ENCODE peak calls at places on chromosomes 12 and 14, in ten cellular contexts. One of them, this sample, is unnamed.

GRCh38 chr12:5247144-5247543 is 184.8 kb upstream of the NTF3 start:
- DNase-seq in sigmoid colon: no peak
- DNase-seq in CD8-positive, alpha-beta T cell: no peak
- DNase-seq in thoracic aorta: no peak
- DNase-seq in esophagus squamous epithelium: no peak
- DNase-seq in ovary: no peak
- DNase-seq in pancreas: no peak
- DNase-seq in HCT116: no peak
- DNase-seq in psoas muscle: no peak
- DNase-seq in astrocyte: no peak
- DNase-seq in this sample: no peak

GRCh38 chr12:90622431-90622830 is 332.5 kb downstream of the CCER1 start:
- DNase-seq in ovary: no peak
- DNase-seq in CD8-positive, alpha-beta T cell: no peak
- DNase-seq in thoracic aorta: no peak
- DNase-seq in pancreas: no peak
- DNase-seq in astrocyte: peak
- DNase-seq in psoas muscle: no peak
- DNase-seq in sigmoid colon: no peak
- DNase-seq in esophagus squamous epithelium: no peak
- DNase-seq in HCT116: no peak
- DNase-seq in this sample: no peak

GRCh38 chr12:14460212-14460841 is 94.8 kb downstream of the ATF7IP start:
- DNase-seq in thoracic aorta: no peak
- DNase-seq in esophagus squamous epithelium: no peak
- DNase-seq in sigmoid colon: no peak
- DNase-seq in ovary: no peak
- DNase-seq in pancreas: no peak
- DNase-seq in astrocyte: no peak
- DNase-seq in CD8-positive, alpha-beta T cell: no peak
- DNase-seq in HCT116: no peak
- DNase-seq in psoas muscle: no peak
- DNase-seq in this sample: no peak

GRCh38 chr14:101105045-101105444 is 201.5 kb upstream of the RTL1 start:
- DNase-seq in pancreas: no peak
- DNase-seq in ovary: no peak
- DNase-seq in sigmoid colon: peak
- DNase-seq in astrocyte: no peak
- DNase-seq in thoracic aorta: no peak
- DNase-seq in esophagus squamous epithelium: no peak
- DNase-seq in CD8-positive, alpha-beta T cell: no peak
- DNase-seq in HCT116: no peak
- DNase-seq in psoas muscle: no peak
- DNase-seq in this sample: peak

GRCh38 chr14:27181304-27181703 is 583.5 kb upstream of the NOVA1 start:
- DNase-seq in thoracic aorta: no peak
- DNase-seq in ovary: no peak
- DNase-seq in astrocyte: no peak
- DNase-seq in psoas muscle: peak
- DNase-seq in esophagus squamous epithelium: no peak
- DNase-seq in HCT116: no peak
- DNase-seq in pancreas: no peak
- DNase-seq in CD8-positive, alpha-beta T cell: no peak
- DNase-seq in sigmoid colon: no peak
- DNase-seq in this sample: no peak

GRCh38 chr12:57261385-57261784 is 10.4 kb upstream of the STAC3 start:
- DNase-seq in pancreas: no peak
- DNase-seq in psoas muscle: no peak
- DNase-seq in CD8-positive, alpha-beta T cell: no peak
- DNase-seq in ovary: no peak
- DNase-seq in sigmoid colon: no peak
- DNase-seq in astrocyte: no peak
- DNase-seq in HCT116: no peak
- DNase-seq in thoracic aorta: no peak
- DNase-seq in esophagus squamous epithelium: no peak
- DNase-seq in this sample: no peak

GRCh38 chr14:66624319-66624937 is 116.5 kb downstream of the GPHN start:
- DNase-seq in esophagus squamous epithelium: no peak
- DNase-seq in HCT116: peak
- DNase-seq in CD8-positive, alpha-beta T cell: no peak
- DNase-seq in pancreas: no peak
- DNase-seq in psoas muscle: peak
- DNase-seq in astrocyte: peak
- DNase-seq in thoracic aorta: no peak
- DNase-seq in sigmoid colon: peak
- DNase-seq in ovary: peak
- DNase-seq in this sample: no peak

GRCh38 chr14:66120402-66120801 is 365.8 kb upstream of the CCDC196 start:
- DNase-seq in pancreas: no peak
- DNase-seq in sigmoid colon: no peak
- DNase-seq in HCT116: no peak
- DNase-seq in esophagus squamous epithelium: no peak
- DNase-seq in astrocyte: no peak
- DNase-seq in psoas muscle: no peak
- DNase-seq in CD8-positive, alpha-beta T cell: no peak
- DNase-seq in ovary: no peak
- DNase-seq in thoracic aorta: no peak
- DNase-seq in this sample: no peak

DNA sequence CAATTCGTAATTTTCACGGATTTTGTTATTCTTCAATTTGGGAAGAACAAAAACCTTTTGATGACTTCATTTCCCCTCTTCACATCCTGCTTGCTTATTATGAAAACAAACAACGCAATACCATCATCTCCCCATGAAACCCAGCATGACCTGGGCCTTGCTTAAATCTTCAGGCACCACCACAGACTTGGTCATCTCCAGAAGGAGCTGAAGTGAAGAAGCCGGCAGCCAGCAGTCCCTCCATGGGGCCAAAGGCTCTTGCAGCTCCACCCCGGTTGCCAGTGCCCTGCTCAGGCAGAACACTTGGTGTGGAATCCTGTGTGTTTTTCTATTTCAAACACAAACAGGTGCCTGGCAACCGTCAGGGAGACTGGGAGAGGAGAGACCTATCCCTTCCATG is 982.9 kb upstream of the TMEM132C start:
- DNase-seq in astrocyte: peak
- DNase-seq in sigmoid colon: no peak
- DNase-seq in ovary: no peak
- DNase-seq in pancreas: no peak
- DNase-seq in psoas muscle: no peak
- DNase-seq in thoracic aorta: no peak
- DNase-seq in CD8-positive, alpha-beta T cell: no peak
- DNase-seq in esophagus squamous epithelium: no peak
- DNase-seq in HCT116: no peak
- DNase-seq in this sample: no peak
- H3K27ac ChIP-seq in astrocyte: peak
- H3K27ac ChIP-seq in sigmoid colon: no peak
- H3K27ac ChIP-seq in ovary: no peak
- H3K27ac ChIP-seq in pancreas: no peak
- H3K27ac ChIP-seq in psoas muscle: no peak
- H3K27ac ChIP-seq in thoracic aorta: no peak
- H3K27ac ChIP-seq in CD8-positive, alpha-beta T cell: no peak
- H3K27ac ChIP-seq in esophagus squamous epithelium: peak
- H3K27ac ChIP-seq in HCT116: no peak
- H3K27ac ChIP-seq in this sample: no peak

GRCh38 chr12:13001725-13002040 is 1.6 kb upstream of the HEBP1 start:
- DNase-seq in pancreas: no peak
- DNase-seq in esophagus squamous epithelium: no peak
- DNase-seq in HCT116: no peak
- DNase-seq in CD8-positive, alpha-beta T cell: no peak
- DNase-seq in ovary: no peak
- DNase-seq in astrocyte: no peak
- DNase-seq in sigmoid colon: peak
- DNase-seq in thoracic aorta: no peak
- DNase-seq in psoas muscle: no peak
- DNase-seq in this sample: peak

GRCh38 chr12:13002301-13003097 is 2.4 kb upstream of the HEBP1 start:
- DNase-seq in sigmoid colon: no peak
- DNase-seq in ovary: no peak
- DNase-seq in esophagus squamous epithelium: no peak
- DNase-seq in CD8-positive, alpha-beta T cell: no peak
- DNase-seq in astrocyte: no peak
- DNase-seq in thoracic aorta: no peak
- DNase-seq in HCT116: no peak
- DNase-seq in psoas muscle: no peak
- DNase-seq in pancreas: no peak
- DNase-seq in this sample: no peak

GRCh38 chr12:12999959-13000615 is at the start of gene HEBP1:
- DNase-seq in CD8-positive, alpha-beta T cell: peak
- DNase-seq in psoas muscle: peak
- DNase-seq in ovary: peak
- DNase-seq in esophagus squamous epithelium: peak
- DNase-seq in astrocyte: peak
- DNase-seq in pancreas: peak
- DNase-seq in sigmoid colon: peak
- DNase-seq in thoracic aorta: peak
- DNase-seq in HCT116: peak
- DNase-seq in this sample: peak

GRCh38 chr12:13000616-13000934 is 510 bp upstream of the HEBP1 start:
- DNase-seq in ovary: no peak
- DNase-seq in psoas muscle: no peak
- DNase-seq in pancreas: no peak
- DNase-seq in esophagus squamous epithelium: no peak
- DNase-seq in thoracic aorta: no peak
- DNase-seq in HCT116: peak
- DNase-seq in sigmoid colon: no peak
- DNase-seq in CD8-positive, alpha-beta T cell: no peak
- DNase-seq in astrocyte: no peak
- DNase-seq in this sample: no peak

DNA sequence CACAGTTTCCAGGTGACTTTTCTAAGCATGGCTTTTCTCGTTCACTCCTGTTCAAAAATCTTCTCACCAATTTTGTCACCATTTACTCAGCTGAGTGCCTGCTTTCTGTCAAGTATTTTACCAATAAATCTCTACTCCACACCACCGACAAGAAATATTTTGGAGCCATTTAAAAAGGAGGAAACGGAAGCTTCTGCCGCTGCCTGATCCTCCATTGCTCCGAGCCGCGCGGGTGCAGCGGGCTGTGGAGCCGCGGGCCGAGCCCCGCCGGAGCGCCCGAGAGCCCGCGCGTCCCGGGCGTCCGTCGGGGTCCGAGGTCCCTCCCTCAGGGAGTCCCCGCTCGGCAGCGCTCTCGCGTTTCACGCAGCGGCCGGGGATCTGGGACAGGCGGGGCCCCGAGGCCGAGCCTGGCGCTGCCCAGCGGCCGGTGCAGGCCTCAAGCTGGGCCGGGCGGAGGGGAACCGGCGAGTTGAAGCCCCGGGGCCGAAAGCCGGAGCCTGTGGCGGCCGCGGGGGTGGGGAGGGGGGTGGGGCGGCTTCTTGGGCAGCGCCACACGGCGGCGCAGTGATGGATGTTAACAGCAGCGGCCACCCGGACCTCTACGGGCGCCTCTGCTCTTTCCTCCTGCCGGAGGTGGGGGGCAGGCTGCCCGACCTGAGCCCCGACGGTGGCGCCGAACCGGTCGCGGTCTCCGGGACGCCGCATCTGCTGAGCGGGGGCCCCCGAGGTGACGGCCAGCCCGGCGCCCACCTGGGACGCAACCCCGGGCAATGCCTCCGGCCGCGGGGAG is 1.1 kb upstream of the HEBP1 start:
- DNase-seq in sigmoid colon: peak
- DNase-seq in ovary: peak
- DNase-seq in CD8-positive, alpha-beta T cell: no peak
- DNase-seq in thoracic aorta: no peak
- DNase-seq in HCT116: peak
- DNase-seq in astrocyte: peak
- DNase-seq in pancreas: peak
- DNase-seq in psoas muscle: peak
- DNase-seq in esophagus squamous epithelium: peak
- DNase-seq in this sample: peak
- TF ChIP-seq CTCF in sigmoid colon: no peak
- TF ChIP-seq CTCF in ovary: peak
- TF ChIP-seq CTCF in CD8-positive, alpha-beta T cell: no peak
- TF ChIP-seq CTCF in thoracic aorta: peak
- TF ChIP-seq CTCF in HCT116: peak
- TF ChIP-seq CTCF in astrocyte: no peak
- TF ChIP-seq CTCF in pancreas: no peak
- TF ChIP-seq CTCF in psoas muscle: peak
- TF ChIP-seq CTCF in esophagus squamous epithelium: peak
- TF ChIP-seq CTCF in this sample: peak

DNA sequence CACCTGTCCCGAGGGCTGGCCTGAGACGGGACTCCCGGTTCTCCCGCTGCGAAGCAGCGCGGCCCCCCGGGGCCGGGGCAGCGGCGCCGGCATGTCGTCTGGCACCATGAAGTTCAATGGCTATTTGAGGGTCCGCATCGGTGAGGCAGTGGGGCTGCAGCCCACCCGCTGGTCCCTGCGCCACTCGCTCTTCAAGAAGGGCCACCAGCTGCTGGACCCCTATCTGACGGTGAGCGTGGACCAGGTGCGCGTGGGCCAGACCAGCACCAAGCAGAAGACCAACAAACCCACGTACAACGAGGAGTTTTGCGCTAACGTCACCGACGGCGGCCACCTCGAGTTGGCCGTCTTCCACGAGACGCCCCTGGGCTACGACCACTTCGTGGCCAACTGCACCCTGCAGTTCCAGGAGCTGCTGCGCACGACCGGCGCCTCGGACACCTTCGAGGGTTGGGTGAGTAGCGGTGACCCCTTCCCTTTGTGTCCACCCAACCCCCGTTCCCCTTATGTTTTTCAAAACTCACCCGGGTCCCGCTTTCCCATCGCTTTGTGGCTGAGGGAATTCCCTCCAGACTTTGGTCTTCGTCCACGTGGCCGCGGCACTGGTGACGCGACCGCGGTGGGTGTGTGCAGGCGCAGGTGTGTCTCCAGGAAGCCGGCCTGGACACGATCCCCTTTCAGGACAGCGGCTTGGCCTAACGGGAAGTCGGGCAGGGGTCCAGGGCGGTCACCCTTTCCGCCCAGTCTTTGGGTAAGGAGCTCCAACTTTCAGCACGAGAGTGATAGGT is 826 bp downstream of the PRKCH start:
- DNase-seq in psoas muscle: peak
- DNase-seq in ovary: peak
- DNase-seq in HCT116: no peak
- DNase-seq in esophagus squamous epithelium: no peak
- DNase-seq in pancreas: peak
- DNase-seq in thoracic aorta: no peak
- DNase-seq in astrocyte: no peak
- DNase-seq in CD8-positive, alpha-beta T cell: no peak
- DNase-seq in sigmoid colon: peak
- DNase-seq in this sample: no peak
- H3K4me3 ChIP-seq in psoas muscle: peak
- H3K4me3 ChIP-seq in ovary: peak
- H3K4me3 ChIP-seq in HCT116: peak
- H3K4me3 ChIP-seq in esophagus squamous epithelium: peak
- H3K4me3 ChIP-seq in pancreas: peak
- H3K4me3 ChIP-seq in thoracic aorta: peak
- H3K4me3 ChIP-seq in astrocyte: peak
- H3K4me3 ChIP-seq in CD8-positive, alpha-beta T cell: peak
- H3K4me3 ChIP-seq in sigmoid colon: peak
- H3K4me3 ChIP-seq in this sample: peak

GRCh38 chr12:50212071-50212467 is 44.9 kb upstream of the CERS5 start:
- DNase-seq in psoas muscle: no peak
- DNase-seq in CD8-positive, alpha-beta T cell: no peak
- DNase-seq in astrocyte: no peak
- DNase-seq in HCT116: no peak
- DNase-seq in pancreas: no peak
- DNase-seq in thoracic aorta: no peak
- DNase-seq in sigmoid colon: no peak
- DNase-seq in esophagus squamous epithelium: no peak
- DNase-seq in ovary: no peak
- DNase-seq in this sample: no peak

GRCh38 chr12:50214018-50214417 is 46.8 kb upstream of the CERS5 start:
- DNase-seq in HCT116: no peak
- DNase-seq in CD8-positive, alpha-beta T cell: no peak
- DNase-seq in esophagus squamous epithelium: no peak
- DNase-seq in ovary: no peak
- DNase-seq in astrocyte: no peak
- DNase-seq in sigmoid colon: no peak
- DNase-seq in psoas muscle: no peak
- DNase-seq in pancreas: no peak
- DNase-seq in thoracic aorta: no peak
- DNase-seq in this sample: no peak

GRCh38 chr12:50213439-50213838 is 46.3 kb upstream of the CERS5 start:
- DNase-seq in CD8-positive, alpha-beta T cell: no peak
- DNase-seq in HCT116: no peak
- DNase-seq in esophagus squamous epithelium: no peak
- DNase-seq in psoas muscle: no peak
- DNase-seq in pancreas: no peak
- DNase-seq in astrocyte: no peak
- DNase-seq in thoracic aorta: no peak
- DNase-seq in sigmoid colon: no peak
- DNase-seq in ovary: no peak
- DNase-seq in this sample: no peak

GRCh38 chr12:50215033-50215432 is 47.9 kb upstream of the CERS5 start:
- DNase-seq in pancreas: no peak
- DNase-seq in astrocyte: peak
- DNase-seq in thoracic aorta: no peak
- DNase-seq in CD8-positive, alpha-beta T cell: no peak
- DNase-seq in ovary: no peak
- DNase-seq in psoas muscle: no peak
- DNase-seq in esophagus squamous epithelium: no peak
- DNase-seq in HCT116: no peak
- DNase-seq in sigmoid colon: no peak
- DNase-seq in this sample: no peak

GRCh38 chr12:50211392-50212070 is 44.4 kb upstream of the CERS5 start:
- DNase-seq in thoracic aorta: no peak
- DNase-seq in ovary: no peak
- DNase-seq in astrocyte: no peak
- DNase-seq in HCT116: no peak
- DNase-seq in CD8-positive, alpha-beta T cell: no peak
- DNase-seq in sigmoid colon: no peak
- DNase-seq in pancreas: no peak
- DNase-seq in psoas muscle: no peak
- DNase-seq in esophagus squamous epithelium: no peak
- DNase-seq in this sample: no peak
- H3K27ac ChIP-seq in thoracic aorta: no peak
- H3K27ac ChIP-seq in ovary: no peak
- H3K27ac ChIP-seq in astrocyte: peak
- H3K27ac ChIP-seq in HCT116: no peak
- H3K27ac ChIP-seq in CD8-positive, alpha-beta T cell: peak
- H3K27ac ChIP-seq in sigmoid colon: no peak
- H3K27ac ChIP-seq in pancreas: no peak
- H3K27ac ChIP-seq in psoas muscle: peak
- H3K27ac ChIP-seq in esophagus squamous epithelium: peak
- H3K27ac ChIP-seq in this sample: no peak

This sample was measured in coronary artery.